ENCODE peak calls at places on chromosomes 11 and 22, in six cellular contexts. G is Peyer's patch, K is AG09309, Q is bronchial epithelial cell, M is left ventricle myocardium inferior, B is HCT116. S is an unnamed sample.

GRCh38 chr11:1939006-1939626 is 8.0 kb upstream of the MRPL23 start:
- DNase-seq in K (no peak), G (peak; percentile 41), Q (no peak), B (no peak), M (no peak), S (peak; percentile 12)

GRCh38 chr11:129998107-129998506 is 4.5 kb downstream of the PRDM10 start:
- DNase-seq in B (no peak), M (no peak), G (no peak), K (no peak), Q (no peak), S (no peak)

GRCh38 chr11:28938091-28938490 is 829.9 kb downstream of the METTL15 start:
- DNase-seq in M (no peak), K (no peak), G (no peak), Q (no peak), B (no peak), S (no peak)

GRCh38 chr11:65915821-65916251 is 3.0 kb downstream of the C11orf68 start:
- DNase-seq in G (peak; percentile 75), Q (peak; percentile 95), K (peak; percentile 90), M (peak; percentile 71), B (peak; percentile 89), S (no peak)

GRCh38 chr22:33000342-33001280 is 57.6 kb downstream of the SYN3 start:
- DNase-seq in G (peak; percentile 58), B (no peak), Q (no peak), M (peak; percentile 58), K (no peak), S (peak; percentile 33)

GRCh38 chr11:12150831-12151382 is 40.5 kb downstream of the MICAL2 start:
- DNase-seq in M (no peak), Q (peak; percentile 39), B (no peak), G (no peak), K (no peak), S (no peak)

GRCh38 chr22:49699928-49700498 is 127.7 kb downstream of the BRD1 start:
- DNase-seq in G (no peak), K (no peak), Q (no peak), B (no peak), M (no peak), S (no peak)

GRCh38 chr11:78042858-78043257 is 19.8 kb upstream of the KCTD14 start:
- DNase-seq in Q (no peak), B (no peak), M (no peak), K (no peak), G (no peak), S (no peak)

GRCh38 chr11:29641201-29641600 is 375.6 kb downstream of the KCNA4 start:
- DNase-seq in Q (peak; percentile 86), G (no peak), B (no peak), M (no peak), K (no peak), S (no peak)

GRCh38 chr11:130388607-130389205 is 39.7 kb downstream of the ADAMTS8 start:
- DNase-seq in B (no peak), Q (no peak), K (no peak), M (no peak), G (no peak), S (no peak)

GRCh38 chr11:60918941-60919275 is 5.0 kb downstream of the TMEM109 start:
- DNase-seq in G (no peak), B (no peak), M (no peak), K (no peak), Q (peak; percentile 67), S (no peak)

GRCh38 chr22:41966607-41967240 is 2.5 kb upstream of the SEPTIN3 start:
- DNase-seq in M (no peak), B (peak; percentile 48), K (peak; percentile 86), G (peak; percentile 76), Q (peak; percentile 82), S (no peak)

GRCh38 chr11:119318240-119319135 is 1.6 kb upstream of the MCAM start:
- DNase-seq in Q (peak; percentile 93), M (no peak), G (peak; percentile 84), B (no peak), K (no peak), S (no peak)

GRCh38 chr11:10792385-10793068 is 16.2 kb downstream of the EIF4G2 start:
- DNase-seq in M (peak; percentile 87), K (no peak), B (peak; percentile 72), G (peak; percentile 94), Q (peak; percentile 58), S (peak; percentile 83)

GRCh38 chr22:29309332-29310064 is 3.0 kb downstream of the GAS2L1 start:
- DNase-seq in Q (no peak), M (peak; percentile 74), B (no peak), G (peak; percentile 63), K (no peak), S (no peak)

GRCh38 chr22:27454807-27455450 is 346.6 kb downstream of the MN1 start:
- DNase-seq in G (no peak), Q (no peak), B (no peak), K (no peak), M (no peak), S (no peak)

GRCh38 chr11:63369971-63370588 is 495 bp downstream of the SLC22A9 start:
- DNase-seq in K (no peak), Q (no peak), B (no peak), M (no peak), G (no peak), S (no peak)

GRCh38 chr11:95500466-95500865 is 269.5 kb upstream of the SESN3 start:
- DNase-seq in M (no peak), Q (no peak), G (no peak), K (no peak), B (no peak), S (no peak)

GRCh38 chr11:95501761-95502266 is 270.8 kb upstream of the SESN3 start:
- DNase-seq in M (no peak), K (no peak), G (no peak), Q (no peak), B (no peak), S (no peak)

GRCh38 chr11:95503047-95503446 is 272.0 kb upstream of the SESN3 start:
- DNase-seq in G (no peak), M (peak; percentile 15), Q (peak; percentile 55), K (no peak), B (no peak), S (no peak)

GRCh38 chr11:95499516-95500135 is 268.6 kb upstream of the SESN3 start:
- DNase-seq in M (no peak), K (no peak), B (no peak), Q (peak; percentile 93), G (no peak), S (no peak)

DNA sequence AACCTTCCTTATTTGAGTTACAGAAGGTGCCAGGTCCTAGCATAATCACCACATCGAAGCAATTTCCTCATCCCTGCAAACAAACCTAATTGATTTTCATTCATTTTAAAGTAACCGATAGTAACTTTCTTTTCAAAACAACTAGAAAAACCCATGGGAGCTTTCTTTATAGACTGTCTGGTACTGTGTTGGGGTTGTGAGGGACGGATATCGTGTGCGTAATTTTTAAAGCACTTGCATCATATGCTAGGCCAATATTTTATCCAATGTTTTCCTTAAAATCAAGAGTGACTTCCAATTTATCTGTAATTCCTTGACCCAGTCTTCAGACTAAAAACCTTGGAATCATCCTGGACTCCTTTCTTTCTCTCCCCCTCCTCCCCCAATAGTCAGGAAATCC is 271.5 kb upstream of the SESN3 start:
- DNase-seq in B (no peak), G (no peak), Q (no peak), K (no peak), M (no peak), S (no peak)
- TF ChIP-seq CTCF in B (no peak), G (no peak), Q (no peak), K (no peak), M (no peak), S (no peak)

DNA sequence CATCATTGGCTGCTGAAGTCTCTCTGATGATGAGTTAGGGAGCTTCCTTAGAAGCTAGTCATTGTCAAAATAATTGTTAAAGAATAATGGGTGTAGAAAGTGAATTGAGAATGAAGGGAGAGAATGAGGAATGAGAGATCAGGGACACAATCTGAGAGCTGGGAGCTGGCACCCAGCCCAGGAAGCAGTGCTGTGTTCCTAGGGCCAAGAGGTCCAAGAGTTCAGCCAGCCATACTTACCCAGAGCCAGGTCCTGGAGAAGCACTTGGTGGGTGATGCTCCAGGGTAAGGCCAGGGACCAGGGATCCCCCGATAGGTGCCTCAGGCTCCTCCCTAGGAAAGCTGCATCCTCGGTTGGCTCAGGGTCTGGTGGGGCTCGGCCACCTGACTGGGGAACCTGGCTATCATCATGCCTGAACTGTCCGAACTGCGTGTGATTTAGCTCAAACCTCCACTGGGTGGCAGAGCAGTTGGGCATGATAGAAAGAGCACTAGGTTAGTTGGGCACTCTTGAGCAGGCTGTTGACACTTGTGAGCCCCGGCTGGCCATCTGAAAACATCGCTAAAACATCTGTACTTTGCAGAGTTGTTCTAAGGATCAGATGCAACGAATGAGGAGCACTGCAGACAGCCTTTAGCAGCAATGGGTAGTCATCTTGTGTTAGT is 123.9 kb upstream of the NCAM1 start:
- DNase-seq in B (peak; percentile 6), G (no peak), Q (no peak), M (no peak), K (no peak), S (no peak)
- TF ChIP-seq CTCF in B (peak; percentile 31), G (no peak), Q (peak; percentile 18), M (peak; percentile 55), K (no peak), S (no peak)

GRCh38 chr11:5204787-5205186 is 4.3 kb upstream of the OR51V1 start:
- DNase-seq in M (no peak), G (no peak), B (peak; percentile 68), K (peak; percentile 24), Q (peak; percentile 69), S (no peak)
- TF ChIP-seq CTCF in M (peak; percentile 56), G (no peak), B (peak; percentile 54), K (peak; percentile 67), Q (peak; percentile 49), S (no peak)

DNA sequence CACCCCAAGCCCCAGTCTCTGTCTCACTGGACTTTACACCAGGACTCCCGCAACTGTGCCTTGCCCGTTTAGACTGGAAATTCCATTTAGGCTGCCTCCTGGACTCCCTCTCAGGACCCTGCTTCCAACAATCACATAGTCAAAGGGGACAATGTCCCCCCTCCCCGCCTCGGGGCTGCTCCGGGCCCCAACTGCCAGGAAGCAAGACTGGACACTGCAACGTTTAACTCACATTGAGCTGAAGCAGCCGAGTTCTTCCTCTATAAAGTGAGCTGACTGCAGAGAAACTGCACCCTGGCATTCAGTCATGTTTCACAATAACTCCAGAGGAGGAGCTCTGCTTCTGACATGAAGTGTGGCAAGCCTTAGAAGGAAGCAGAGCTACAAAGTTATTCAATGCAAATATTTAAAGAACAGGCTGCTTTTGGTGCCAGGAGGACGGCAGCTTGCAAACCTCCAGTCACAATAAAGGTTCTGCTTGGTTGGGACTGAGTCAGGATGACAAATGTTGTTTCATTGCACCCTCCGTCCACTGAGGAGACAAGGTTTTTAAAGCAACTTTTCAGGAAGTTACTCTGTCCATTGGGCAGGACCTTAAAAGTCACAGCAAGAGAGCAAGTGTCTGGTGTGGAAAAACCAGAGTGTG is 19.9 kb downstream of the PACSIN2 start:
- DNase-seq in Q (peak; percentile 98), B (no peak), K (peak; percentile 77), G (peak; percentile 71), M (no peak), S (no peak)
- TF ChIP-seq CTCF in Q (no peak), B (no peak), K (no peak), G (no peak), M (no peak), S (no peak)

S was measured in activated B cell treated with CpG ODN at 0.5 μM for 24 hours.